ENCODE peak calls at places on chromosomes 3 and 15, in four cellular contexts. O, R, K and U are unnamed samples. For H3K4me1, the result is how much of the 10 kb centered on the place peaks cover.

GRCh38 chr3:111963424-111963823 is 15.4 kb upstream of the ABHD10 start:
- DNase-seq in O (no peak), R (no peak), K (no peak), U (no peak)

GRCh38 chr3:38587548-38588131 is 61.8 kb downstream of the SCN5A start:
- DNase-seq in O (no peak), R (no peak), K (no peak), U (no peak)

GRCh38 chr15:75455982-75456531 is 4.6 kb upstream of the SIN3A start:
- DNase-seq in O (no peak), R (peak), K (peak), U (no peak)

GRCh38 chr15:70713547-70714414 is 49.6 kb downstream of the UACA start:
- DNase-seq in O (no peak), R (no peak), K (no peak), U (no peak)

GRCh38 chr3:101938262-101938847 is 89.0 kb downstream of the NFKBIZ start:
- DNase-seq in O (no peak), R (no peak), K (no peak), U (no peak)

GRCh38 chr15:38867556-38867955 is 302.9 kb upstream of the RASGRP1 start:
- DNase-seq in O (no peak), R (no peak), K (no peak), U (no peak)

GRCh38 chr15:33279613-33280205 is 31.1 kb upstream of the RYR3 start:
- DNase-seq in O (no peak), R (no peak), K (no peak), U (no peak)

GRCh38 chr15:78440375-78441373 is 2.7 kb downstream of the IREB2 start:
- DNase-seq in O (no peak), R (no peak), K (no peak), U (no peak)

GRCh38 chr15:41780727-41781126 is 6.4 kb downstream of the MAPKBP1 start:
- DNase-seq in O (no peak), R (no peak), K (no peak), U (no peak)

GRCh38 chr15:78492841-78493240 is 14.5 kb upstream of the HYKK start:
- DNase-seq in O (no peak), R (no peak), K (no peak), U (no peak)

GRCh38 chr3:100316656-100317069 is 17.9 kb upstream of the NIT2 start:
- DNase-seq in O (no peak), R (peak), K (no peak), U (no peak)

GRCh38 chr15:95528920-95529319 is 801.6 kb upstream of the NR2F2 start:
- DNase-seq in O (no peak), R (no peak), K (no peak), U (no peak)

GRCh38 chr15:75065851-75066509 is 42.6 kb downstream of the PPCDC start:
- DNase-seq in O (no peak), R (peak), K (no peak), U (peak)

GRCh38 chr15:99703603-99704443 is 29.4 kb downstream of the LYSMD4 start:
- DNase-seq in O (no peak), R (peak), K (no peak), U (no peak)

GRCh38 chr3:32596926-32597369 is 26.3 kb upstream of the DYNC1LI1 start:
- DNase-seq in O (no peak), R (no peak), K (no peak), U (no peak)

GRCh38 chr3:42256135-42256819 is 9.7 kb downstream of the CCK start:
- DNase-seq in O (no peak), R (no peak), K (no peak), U (no peak)

GRCh38 chr15:58293622-58294550 is 137.9 kb upstream of the LIPC start:
- DNase-seq in O (no peak), R (no peak), K (no peak), U (no peak)

DNA sequence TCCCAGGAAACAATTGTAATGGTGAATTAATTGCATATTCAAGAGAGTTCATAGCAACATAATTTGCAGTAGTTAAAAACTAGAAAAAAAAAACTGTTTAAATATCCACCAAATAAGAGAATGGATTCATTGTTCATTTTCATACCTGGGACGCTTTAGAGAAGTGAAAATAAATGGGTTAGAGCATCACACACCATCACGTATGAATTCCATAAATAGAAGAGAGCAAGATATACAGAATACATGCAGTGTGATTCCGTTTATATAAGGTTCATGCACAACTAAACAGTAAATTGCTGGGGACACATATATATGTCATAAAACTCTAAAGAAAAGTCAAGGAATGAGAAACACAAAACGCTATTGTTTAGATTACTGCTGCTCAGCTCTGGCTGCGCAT is 577.0 kb upstream of the KCNMB2 start:
- DNase-seq in O (no peak), R (no peak), K (no peak), U (no peak)
- H3K4me1 ChIP-seq in O (under half), R (under half), K (under half), U (under half)

GRCh38 chr15:53872410-53872809 is 105.8 kb upstream of the UNC13C start:
- DNase-seq in O (no peak), R (no peak), K (no peak), U (no peak)
- TF ChIP-seq YY1 in O (no peak), R (no peak), K (no peak), U (no peak)

GRCh38 chr15:89330119-89330518 is 4.5 kb downstream of the POLG start:
- DNase-seq in O (no peak), R (no peak), K (no peak), U (no peak)

GRCh38 chr15:89327113-89327512 is 7.5 kb downstream of the POLG start:
- DNase-seq in O (no peak), R (no peak), K (no peak), U (no peak)

GRCh38 chr15:89326316-89326715 is 8.3 kb downstream of the POLG start:
- DNase-seq in O (no peak), R (no peak), K (no peak), U (no peak)

GRCh38 chr15:89329329-89330084 is 5.1 kb downstream of the POLG start:
- DNase-seq in O (no peak), R (no peak), K (no peak), U (no peak)

GRCh38 chr15:89328398-89329254 is 6.0 kb downstream of the POLG start:
- DNase-seq in O (no peak), R (no peak), K (no peak), U (no peak)
- TF ChIP-seq SUZ12 in O (no peak), R (no peak), K (no peak), U (no peak)

GRCh38 chr3:158725348-158725966 is 6.8 kb downstream of the RARRES1 start:
- DNase-seq in O (no peak), R (peak), K (no peak), U (no peak)

GRCh38 chr3:158722108-158722507 is 10.1 kb downstream of the RARRES1 start:
- DNase-seq in O (no peak), R (no peak), K (no peak), U (no peak)

GRCh38 chr3:158728851-158729250 is 3.4 kb downstream of the RARRES1 start:
- DNase-seq in O (no peak), R (no peak), K (no peak), U (no peak)

GRCh38 chr3:158727499-158728377 is 4.5 kb downstream of the RARRES1 start:
- DNase-seq in O (no peak), R (peak), K (peak), U (peak)

GRCh38 chr3:158723991-158724390 is 8.3 kb downstream of the RARRES1 start:
- DNase-seq in O (no peak), R (no peak), K (no peak), U (no peak)
- H3K4me1 ChIP-seq in O (under half), R (under half), K (under half), U (under half)

GRCh38 chr3:187765342-187765741 is 20.1 kb upstream of the BCL6 start:
- DNase-seq in O (no peak), R (no peak), K (no peak), U (no peak)
- TF ChIP-seq YY1 in O (no peak), R (no peak), K (no peak), U (no peak)

GRCh38 chr3:128844502-128844901 is 34.9 kb upstream of the ACAD9 start:
- DNase-seq in O (no peak), R (no peak), K (no peak), U (no peak)
- TF ChIP-seq SUZ12 in O (no peak), R (no peak), K (no peak), U (no peak)

GRCh38 chr3:171430530-171430929 is 29.7 kb downstream of the TNIK start:
- DNase-seq in O (no peak), R (no peak), K (no peak), U (no peak)

GRCh38 chr3:171427771-171428320 is 32.4 kb downstream of the TNIK start:
- DNase-seq in O (no peak), R (no peak), K (no peak), U (no peak)

GRCh38 chr3:171428321-171428787 is 31.9 kb downstream of the TNIK start:
- DNase-seq in O (no peak), R (no peak), K (no peak), U (no peak)

GRCh38 chr3:171429635-171430034 is 30.6 kb downstream of the TNIK start:
- DNase-seq in O (peak), R (no peak), K (no peak), U (no peak)

GRCh38 chr3:171428892-171429291 is 31.3 kb downstream of the TNIK start:
- DNase-seq in O (no peak), R (no peak), K (no peak), U (no peak)
- H3K4me1 ChIP-seq in O (under half), R (under half), K (under half), U (under half)

GRCh38 chr3:148077318-148077923 is 620.3 kb upstream of the AGTR1 start:
- DNase-seq in O (no peak), R (peak), K (no peak), U (no peak)
- TF ChIP-seq YY1 in O (no peak), R (no peak), K (no peak), U (no peak)

DNA sequence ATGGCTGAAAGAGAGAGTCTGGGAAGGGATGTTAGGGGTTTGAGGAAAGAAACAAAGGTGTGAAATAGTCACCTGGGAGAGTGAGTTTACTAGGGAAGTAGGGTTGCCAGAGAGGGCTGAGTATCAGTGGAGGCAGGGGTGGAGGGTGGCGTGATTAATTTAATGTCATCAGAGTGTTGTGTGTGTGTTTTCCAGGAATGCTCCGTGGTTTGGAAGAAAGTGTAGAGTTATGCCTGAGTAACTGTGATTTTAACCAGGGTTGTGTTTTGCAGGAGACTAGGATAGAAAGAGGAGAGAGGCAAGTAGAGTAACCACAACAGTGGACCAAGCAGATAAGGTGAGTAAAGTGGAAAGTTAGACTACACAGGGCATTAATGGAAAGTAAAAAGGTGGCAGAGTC is 27.2 kb downstream of the PLD1 start:
- DNase-seq in O (no peak), R (no peak), K (no peak), U (no peak)
- TF ChIP-seq SUZ12 in O (no peak), R (no peak), K (no peak), U (no peak)